ENCODE peak calls at places on chromosomes 11 and 22, in eight cellular contexts. One of them, this sample, is unnamed. For H3K36me3, the result is how much of the 10 kb centered on the place peaks cover.

GRCh38 chr11:1763336-1763795 is 361 bp downstream of the CTSD start:
- DNase-seq in right lobe of liver: no peak
- DNase-seq in IMR-90: no peak
- DNase-seq in kidney: peak
- DNase-seq in cardiac muscle cell: no peak
- DNase-seq in tibial artery: no peak
- DNase-seq in ovary: no peak
- DNase-seq in adrenal gland: no peak
- DNase-seq in this sample: no peak

GRCh38 chr11:35932641-35933571 is 11.0 kb upstream of the LDLRAD3 start:
- DNase-seq in IMR-90: peak
- DNase-seq in adrenal gland: no peak
- DNase-seq in tibial artery: no peak
- DNase-seq in ovary: no peak
- DNase-seq in cardiac muscle cell: no peak
- DNase-seq in kidney: no peak
- DNase-seq in right lobe of liver: no peak
- DNase-seq in this sample: no peak

GRCh38 chr22:38964989-38965388 is 7.6 kb downstream of the APOBEC3A start:
- DNase-seq in IMR-90: no peak
- DNase-seq in tibial artery: no peak
- DNase-seq in cardiac muscle cell: no peak
- DNase-seq in ovary: no peak
- DNase-seq in kidney: peak
- DNase-seq in adrenal gland: no peak
- DNase-seq in right lobe of liver: no peak
- DNase-seq in this sample: no peak

GRCh38 chr11:97110376-97110775 is 720.6 kb downstream of the JRKL start:
- DNase-seq in tibial artery: no peak
- DNase-seq in right lobe of liver: no peak
- DNase-seq in adrenal gland: no peak
- DNase-seq in IMR-90: no peak
- DNase-seq in cardiac muscle cell: no peak
- DNase-seq in kidney: no peak
- DNase-seq in ovary: no peak
- DNase-seq in this sample: no peak

GRCh38 chr22:48423481-48423901 is 1404.2 kb downstream of the BRD1 start:
- DNase-seq in IMR-90: no peak
- DNase-seq in cardiac muscle cell: no peak
- DNase-seq in right lobe of liver: no peak
- DNase-seq in adrenal gland: no peak
- DNase-seq in kidney: no peak
- DNase-seq in tibial artery: no peak
- DNase-seq in ovary: peak
- DNase-seq in this sample: no peak

GRCh38 chr22:22745225-22746060 is 101.0 kb downstream of the GGTLC2 start:
- DNase-seq in adrenal gland: peak
- DNase-seq in tibial artery: no peak
- DNase-seq in IMR-90: peak
- DNase-seq in cardiac muscle cell: no peak
- DNase-seq in kidney: no peak
- DNase-seq in ovary: no peak
- DNase-seq in right lobe of liver: peak
- DNase-seq in this sample: no peak

GRCh38 chr11:130076774-130077481 is 7.2 kb downstream of the APLP2 start:
- DNase-seq in tibial artery: no peak
- DNase-seq in adrenal gland: no peak
- DNase-seq in right lobe of liver: no peak
- DNase-seq in ovary: no peak
- DNase-seq in IMR-90: no peak
- DNase-seq in kidney: no peak
- DNase-seq in cardiac muscle cell: no peak
- DNase-seq in this sample: no peak

GRCh38 chr11:71323876-71324526 is 71.6 kb upstream of the SHANK2 start:
- DNase-seq in IMR-90: no peak
- DNase-seq in cardiac muscle cell: no peak
- DNase-seq in adrenal gland: no peak
- DNase-seq in kidney: no peak
- DNase-seq in ovary: no peak
- DNase-seq in right lobe of liver: peak
- DNase-seq in tibial artery: no peak
- DNase-seq in this sample: no peak

GRCh38 chr22:34880667-34881066 is 185.3 kb upstream of the ISX start:
- DNase-seq in tibial artery: no peak
- DNase-seq in ovary: no peak
- DNase-seq in cardiac muscle cell: no peak
- DNase-seq in right lobe of liver: no peak
- DNase-seq in kidney: no peak
- DNase-seq in adrenal gland: no peak
- DNase-seq in IMR-90: no peak
- DNase-seq in this sample: no peak

GRCh38 chr22:42272431-42273004 is 2.1 kb upstream of the TCF20 start:
- DNase-seq in adrenal gland: no peak
- DNase-seq in right lobe of liver: no peak
- DNase-seq in tibial artery: no peak
- DNase-seq in kidney: peak
- DNase-seq in cardiac muscle cell: no peak
- DNase-seq in IMR-90: no peak
- DNase-seq in ovary: no peak
- DNase-seq in this sample: no peak

GRCh38 chr11:35236667-35237003 is 97.7 kb downstream of the CD44 start:
- DNase-seq in IMR-90: peak
- DNase-seq in ovary: no peak
- DNase-seq in cardiac muscle cell: no peak
- DNase-seq in tibial artery: no peak
- DNase-seq in right lobe of liver: no peak
- DNase-seq in adrenal gland: peak
- DNase-seq in kidney: peak
- DNase-seq in this sample: no peak

GRCh38 chr11:68643576-68643975 is 40.8 kb upstream of the GAL start:
- DNase-seq in ovary: no peak
- DNase-seq in kidney: no peak
- DNase-seq in IMR-90: peak
- DNase-seq in adrenal gland: no peak
- DNase-seq in cardiac muscle cell: no peak
- DNase-seq in tibial artery: no peak
- DNase-seq in right lobe of liver: no peak
- DNase-seq in this sample: no peak

GRCh38 chr11:9714540-9714939 is 50.7 kb downstream of the SWAP70 start:
- DNase-seq in adrenal gland: no peak
- DNase-seq in cardiac muscle cell: no peak
- DNase-seq in right lobe of liver: no peak
- DNase-seq in tibial artery: no peak
- DNase-seq in ovary: no peak
- DNase-seq in kidney: no peak
- DNase-seq in IMR-90: peak
- DNase-seq in this sample: no peak

GRCh38 chr11:9719949-9720646 is 56.2 kb downstream of the SWAP70 start:
- DNase-seq in cardiac muscle cell: no peak
- DNase-seq in IMR-90: no peak
- DNase-seq in ovary: no peak
- DNase-seq in right lobe of liver: no peak
- DNase-seq in kidney: no peak
- DNase-seq in adrenal gland: no peak
- DNase-seq in tibial artery: no peak
- DNase-seq in this sample: no peak

GRCh38 chr11:9716275-9717039 is 52.6 kb downstream of the SWAP70 start:
- DNase-seq in cardiac muscle cell: no peak
- DNase-seq in IMR-90: peak
- DNase-seq in kidney: no peak
- DNase-seq in adrenal gland: peak
- DNase-seq in ovary: no peak
- DNase-seq in tibial artery: peak
- DNase-seq in right lobe of liver: no peak
- DNase-seq in this sample: no peak

GRCh38 chr11:9717719-9718118 is 53.8 kb downstream of the SWAP70 start:
- DNase-seq in cardiac muscle cell: no peak
- DNase-seq in right lobe of liver: no peak
- DNase-seq in adrenal gland: peak
- DNase-seq in tibial artery: no peak
- DNase-seq in IMR-90: no peak
- DNase-seq in kidney: no peak
- DNase-seq in ovary: no peak
- DNase-seq in this sample: no peak

DNA sequence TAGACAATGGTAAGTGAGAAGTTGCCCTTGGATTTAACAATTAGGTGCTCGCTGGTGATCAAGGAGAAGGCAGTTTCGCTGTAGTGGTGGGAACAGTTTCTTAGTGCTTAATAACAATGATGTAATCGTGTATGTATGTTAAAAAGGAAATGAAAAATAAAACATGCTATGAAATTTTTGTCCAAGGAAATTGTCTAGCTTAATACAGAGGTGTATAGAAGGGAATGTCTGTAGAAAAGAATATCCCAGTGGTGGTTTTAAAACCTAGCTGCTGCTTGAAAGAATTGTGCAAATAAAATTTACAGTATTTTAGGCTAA is 53.1 kb downstream of the SWAP70 start:
- DNase-seq in right lobe of liver: no peak
- DNase-seq in kidney: no peak
- DNase-seq in adrenal gland: no peak
- DNase-seq in tibial artery: no peak
- DNase-seq in cardiac muscle cell: no peak
- DNase-seq in IMR-90: no peak
- DNase-seq in ovary: no peak
- DNase-seq in this sample: no peak
- H3K27ac ChIP-seq in right lobe of liver: peak
- H3K27ac ChIP-seq in kidney: no peak
- H3K27ac ChIP-seq in adrenal gland: peak
- H3K27ac ChIP-seq in tibial artery: peak
- H3K27ac ChIP-seq in cardiac muscle cell: no peak
- H3K27ac ChIP-seq in IMR-90: no peak
- H3K27ac ChIP-seq in ovary: no peak
- H3K27ac ChIP-seq in this sample: no peak

GRCh38 chr11:69702239-69702668 is 1.6 kb downstream of the FGF19 start:
- DNase-seq in adrenal gland: no peak
- DNase-seq in IMR-90: no peak
- DNase-seq in ovary: no peak
- DNase-seq in cardiac muscle cell: no peak
- DNase-seq in kidney: no peak
- DNase-seq in tibial artery: no peak
- DNase-seq in right lobe of liver: no peak
- DNase-seq in this sample: no peak

GRCh38 chr11:69702769-69703510 is 882 bp downstream of the FGF19 start:
- DNase-seq in kidney: no peak
- DNase-seq in right lobe of liver: no peak
- DNase-seq in IMR-90: no peak
- DNase-seq in ovary: no peak
- DNase-seq in tibial artery: no peak
- DNase-seq in cardiac muscle cell: no peak
- DNase-seq in adrenal gland: no peak
- DNase-seq in this sample: no peak

GRCh38 chr11:69699213-69699612 is 4.6 kb downstream of the FGF19 start:
- DNase-seq in adrenal gland: no peak
- DNase-seq in ovary: no peak
- DNase-seq in right lobe of liver: no peak
- DNase-seq in kidney: no peak
- DNase-seq in tibial artery: no peak
- DNase-seq in cardiac muscle cell: no peak
- DNase-seq in IMR-90: no peak
- DNase-seq in this sample: no peak

GRCh38 chr11:69698362-69698761 is 5.5 kb downstream of the FGF19 start:
- DNase-seq in right lobe of liver: no peak
- DNase-seq in tibial artery: no peak
- DNase-seq in ovary: no peak
- DNase-seq in cardiac muscle cell: no peak
- DNase-seq in kidney: no peak
- DNase-seq in adrenal gland: no peak
- DNase-seq in IMR-90: no peak
- DNase-seq in this sample: no peak

DNA sequence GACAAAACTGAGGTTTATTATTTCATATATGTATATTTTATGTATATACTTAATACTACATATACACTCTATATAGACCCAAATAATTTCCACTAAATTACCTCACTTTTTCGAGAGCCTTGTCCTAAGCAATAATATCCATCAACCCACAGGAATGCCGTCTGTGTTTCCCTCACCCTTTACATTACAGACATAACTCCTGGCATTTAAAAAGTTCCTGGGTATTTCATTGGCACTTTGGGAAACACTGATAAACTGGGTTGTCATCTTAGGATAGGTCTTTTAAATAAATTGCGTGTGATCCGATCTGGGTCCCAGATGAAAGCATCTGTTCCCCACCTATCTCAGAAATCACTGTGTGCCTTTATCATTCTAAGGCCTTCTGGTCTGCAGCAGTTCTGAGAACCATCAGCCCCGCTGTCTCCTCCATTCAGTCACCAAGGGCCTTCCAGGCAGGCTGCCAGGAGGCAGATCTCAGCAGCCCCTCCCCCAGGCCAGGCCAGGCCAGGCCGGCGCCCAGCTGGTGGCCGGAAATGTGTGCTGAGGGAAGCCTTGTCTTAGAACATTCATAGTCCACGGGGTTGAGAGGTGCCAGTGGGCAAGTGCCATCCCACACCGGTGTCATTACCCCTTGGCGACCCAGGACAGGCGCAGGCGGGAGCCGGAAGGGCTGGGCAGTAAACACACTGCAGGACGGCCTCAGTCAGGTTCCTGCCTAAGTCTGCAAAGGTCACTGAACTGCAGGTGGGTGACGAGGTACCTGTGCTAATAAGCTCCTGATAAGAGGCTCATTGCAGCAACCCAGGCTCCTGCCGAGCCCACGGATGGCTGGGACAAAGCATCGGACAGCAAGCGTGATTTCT is 3.3 kb downstream of the FGF19 start:
- DNase-seq in right lobe of liver: peak
- DNase-seq in IMR-90: peak
- DNase-seq in ovary: peak
- DNase-seq in cardiac muscle cell: peak
- DNase-seq in tibial artery: no peak
- DNase-seq in adrenal gland: peak
- DNase-seq in kidney: peak
- DNase-seq in this sample: no peak
- TF ChIP-seq CTCF in right lobe of liver: no peak
- TF ChIP-seq CTCF in IMR-90: no peak
- TF ChIP-seq CTCF in ovary: no peak
- TF ChIP-seq CTCF in cardiac muscle cell: no peak
- TF ChIP-seq CTCF in tibial artery: no peak
- TF ChIP-seq CTCF in adrenal gland: no peak
- TF ChIP-seq CTCF in kidney: no peak
- TF ChIP-seq CTCF in this sample: no peak

GRCh38 chr22:19139974-19140373 is 4.5 kb downstream of the ESS2 start:
- DNase-seq in adrenal gland: no peak
- DNase-seq in tibial artery: no peak
- DNase-seq in cardiac muscle cell: no peak
- DNase-seq in right lobe of liver: no peak
- DNase-seq in ovary: no peak
- DNase-seq in IMR-90: no peak
- DNase-seq in kidney: no peak
- DNase-seq in this sample: no peak
- H3K36me3 ChIP-seq in adrenal gland: half or more
- H3K36me3 ChIP-seq in tibial artery: half or more
- H3K36me3 ChIP-seq in cardiac muscle cell: under half
- H3K36me3 ChIP-seq in right lobe of liver: under half
- H3K36me3 ChIP-seq in ovary: under half
- H3K36me3 ChIP-seq in IMR-90: half or more
- H3K36me3 ChIP-seq in kidney: under half
- H3K36me3 ChIP-seq in this sample: half or more

DNA sequence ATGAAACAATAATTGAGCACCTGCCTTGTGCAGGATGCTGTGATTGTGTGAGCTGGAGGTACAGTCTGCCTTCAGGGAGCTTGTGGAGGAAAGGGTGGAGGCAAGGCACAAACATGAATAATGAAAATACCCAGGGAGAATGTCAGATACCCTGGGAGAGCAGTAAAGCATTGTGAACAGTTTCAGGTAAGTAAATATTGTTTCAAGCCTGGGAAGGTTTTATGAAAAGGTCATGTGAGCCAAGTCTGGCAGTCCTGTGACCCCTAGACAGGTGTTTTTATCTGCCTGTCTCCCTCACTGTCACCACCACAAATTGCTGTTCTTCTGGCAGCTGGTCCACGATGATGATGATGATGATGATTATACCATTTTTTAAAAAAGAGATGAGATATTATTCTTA is 32.0 kb downstream of the SPECC1L start:
- DNase-seq in adrenal gland: no peak
- DNase-seq in tibial artery: no peak
- DNase-seq in IMR-90: no peak
- DNase-seq in right lobe of liver: no peak
- DNase-seq in kidney: no peak
- DNase-seq in cardiac muscle cell: no peak
- DNase-seq in ovary: no peak
- DNase-seq in this sample: no peak
- H3K27ac ChIP-seq in adrenal gland: no peak
- H3K27ac ChIP-seq in tibial artery: peak
- H3K27ac ChIP-seq in IMR-90: no peak
- H3K27ac ChIP-seq in right lobe of liver: peak
- H3K27ac ChIP-seq in kidney: peak
- H3K27ac ChIP-seq in cardiac muscle cell: peak
- H3K27ac ChIP-seq in ovary: no peak
- H3K27ac ChIP-seq in this sample: peak